ENCODE peak calls at places on chromosome 6, in six cellular contexts. T is stimulated activated naive CD4-positive, alpha-beta T cell treated with Interleukin-2 at 50 U/mL for 16 hours; H is Daoy; X is gastrocnemius medialis; S is SK-N-SH; J is HepG2. W is an unnamed sample.

GRCh38 chr6:1322725-1323219 is 10.9 kb downstream of the FOXQ1 start:
- DNase-seq in T (no peak), X (no peak), S (no peak), J (peak), H (no peak), W (peak)

GRCh38 chr6:64872633-64873032 is 834.4 kb downstream of the EYS start:
- DNase-seq in S (no peak), H (no peak), T (no peak), J (no peak), X (no peak), W (no peak)

GRCh38 chr6:130676077-130676772 is 151.0 kb upstream of the SMLR1 start:
- DNase-seq in X (peak), J (no peak), S (no peak), T (no peak), H (no peak), W (no peak)

GRCh38 chr6:121157913-121158312 is 176.4 kb downstream of the TBC1D32 start:
- DNase-seq in X (no peak), H (no peak), S (no peak), J (no peak), T (no peak), W (no peak)

GRCh38 chr6:88166493-88166900 is 350 bp upstream of the CNR1 start:
- DNase-seq in S (peak), T (no peak), X (no peak), H (peak), J (no peak), W (no peak)

GRCh38 chr6:80789912-80790635 is 683.6 kb downstream of the BCKDHB start:
- DNase-seq in H (no peak), X (peak), S (no peak), J (no peak), T (no peak), W (no peak)

GRCh38 chr6:43924222-43924702 is 154.3 kb downstream of the VEGFA start:
- DNase-seq in S (peak), T (peak), H (peak), X (no peak), J (no peak), W (peak)

GRCh38 chr6:157317129-157317814 is 6.0 kb downstream of the TMEM242 start:
- DNase-seq in J (peak), H (peak), S (no peak), X (peak), T (no peak), W (peak)

W was measured in mucosa of gallbladder.